ENCODE peak calls at places on chromosome 20, in five cellular contexts. One of them, this sample, is unnamed.

GRCh38 chr20:46811328-46812084 is 83.1 kb upstream of the EYA2 start:
- ATAC-seq in stimulated activated naive CD8-positive, alpha-beta T cell treated with anti-CD3 and anti-CD28 coated beads, Interleukin-15, Interleukin-2, amounts not matched to agents 100 U/mL and 50 U/mL, for 24 hours: no peak
- ATAC-seq in T-cell: no peak
- ATAC-seq in activated T-cell treated with anti-CD3 and anti-CD28 coated beads, Interleukin-2, amount 50 U/mL, for 4 hours: no peak
- ATAC-seq in activated CD8-positive, alpha-beta T cell treated with anti-CD3 and anti-CD28 coated beads for 36 hours: no peak
- ATAC-seq in this sample: no peak

GRCh38 chr20:45469336-45470261 is at the start of gene WFDC2:
- ATAC-seq in stimulated activated naive CD8-positive, alpha-beta T cell treated with anti-CD3 and anti-CD28 coated beads, Interleukin-15, Interleukin-2, amounts not matched to agents 100 U/mL and 50 U/mL, for 24 hours: peak; percentile 10
- ATAC-seq in activated T-cell treated with anti-CD3 and anti-CD28 coated beads, Interleukin-2, amount 50 U/mL, for 4 hours: peak; percentile 38
- ATAC-seq in T-cell: peak; percentile 37
- ATAC-seq in activated CD8-positive, alpha-beta T cell treated with anti-CD3 and anti-CD28 coated beads for 36 hours: peak; percentile 21
- ATAC-seq in this sample: peak; percentile 35

GRCh38 chr20:46587986-46588385 is 37.5 kb upstream of the OCSTAMP start:
- ATAC-seq in activated T-cell treated with anti-CD3 and anti-CD28 coated beads, Interleukin-2, amount 50 U/mL, for 4 hours: no peak
- ATAC-seq in stimulated activated naive CD8-positive, alpha-beta T cell treated with anti-CD3 and anti-CD28 coated beads, Interleukin-15, Interleukin-2, amounts not matched to agents 100 U/mL and 50 U/mL, for 24 hours: no peak
- ATAC-seq in activated CD8-positive, alpha-beta T cell treated with anti-CD3 and anti-CD28 coated beads for 36 hours: no peak
- ATAC-seq in T-cell: no peak
- ATAC-seq in this sample: no peak

GRCh38 chr20:58524814-58525213 is 9.6 kb upstream of the APCDD1L start:
- ATAC-seq in activated CD8-positive, alpha-beta T cell treated with anti-CD3 and anti-CD28 coated beads for 36 hours: no peak
- ATAC-seq in stimulated activated naive CD8-positive, alpha-beta T cell treated with anti-CD3 and anti-CD28 coated beads, Interleukin-15, Interleukin-2, amounts not matched to agents 100 U/mL and 50 U/mL, for 24 hours: no peak
- ATAC-seq in T-cell: no peak
- ATAC-seq in activated T-cell treated with anti-CD3 and anti-CD28 coated beads, Interleukin-2, amount 50 U/mL, for 4 hours: no peak
- ATAC-seq in this sample: no peak

GRCh38 chr20:14189794-14190402 is 147.5 kb downstream of the FLRT3 start:
- ATAC-seq in T-cell: no peak
- ATAC-seq in activated CD8-positive, alpha-beta T cell treated with anti-CD3 and anti-CD28 coated beads for 36 hours: no peak
- ATAC-seq in activated T-cell treated with anti-CD3 and anti-CD28 coated beads, Interleukin-2, amount 50 U/mL, for 4 hours: no peak
- ATAC-seq in stimulated activated naive CD8-positive, alpha-beta T cell treated with anti-CD3 and anti-CD28 coated beads, Interleukin-15, Interleukin-2, amounts not matched to agents 100 U/mL and 50 U/mL, for 24 hours: no peak
- ATAC-seq in this sample: no peak

GRCh38 chr20:31751126-31751525 is 12.0 kb downstream of the TPX2 start:
- ATAC-seq in activated CD8-positive, alpha-beta T cell treated with anti-CD3 and anti-CD28 coated beads for 36 hours: no peak
- ATAC-seq in T-cell: no peak
- ATAC-seq in activated T-cell treated with anti-CD3 and anti-CD28 coated beads, Interleukin-2, amount 50 U/mL, for 4 hours: no peak
- ATAC-seq in stimulated activated naive CD8-positive, alpha-beta T cell treated with anti-CD3 and anti-CD28 coated beads, Interleukin-15, Interleukin-2, amounts not matched to agents 100 U/mL and 50 U/mL, for 24 hours: no peak
- ATAC-seq in this sample: no peak

GRCh38 chr20:50788045-50788867 is 6.6 kb upstream of the BCAS4 start:
- ATAC-seq in activated CD8-positive, alpha-beta T cell treated with anti-CD3 and anti-CD28 coated beads for 36 hours: no peak
- ATAC-seq in activated T-cell treated with anti-CD3 and anti-CD28 coated beads, Interleukin-2, amount 50 U/mL, for 4 hours: no peak
- ATAC-seq in stimulated activated naive CD8-positive, alpha-beta T cell treated with anti-CD3 and anti-CD28 coated beads, Interleukin-15, Interleukin-2, amounts not matched to agents 100 U/mL and 50 U/mL, for 24 hours: no peak
- ATAC-seq in T-cell: no peak
- ATAC-seq in this sample: no peak

GRCh38 chr20:41230136-41230535 is 87.4 kb downstream of the ZHX3 start:
- ATAC-seq in activated CD8-positive, alpha-beta T cell treated with anti-CD3 and anti-CD28 coated beads for 36 hours: no peak
- ATAC-seq in activated T-cell treated with anti-CD3 and anti-CD28 coated beads, Interleukin-2, amount 50 U/mL, for 4 hours: no peak
- ATAC-seq in stimulated activated naive CD8-positive, alpha-beta T cell treated with anti-CD3 and anti-CD28 coated beads, Interleukin-15, Interleukin-2, amounts not matched to agents 100 U/mL and 50 U/mL, for 24 hours: no peak
- ATAC-seq in T-cell: no peak
- ATAC-seq in this sample: no peak